ENCODE peak calls at places on chromosomes 4 and X, in four cellular contexts. E is fibroblast of mammary gland, M is HFF-Myc, A is SK-N-SH. O is an unnamed sample.

GRCh38 chr4:87851955-87852354 is 19.2 kb downstream of the MEPE start:
- DNase-seq in M (no peak), A (no peak), E (no peak), O (no peak)

GRCh38 chrX:77820328-77820727 is 34.3 kb upstream of the ATRX start:
- DNase-seq in M (no peak), A (no peak), E (peak; percentile 5), O (no peak)

GRCh38 chrX:13876652-13877051 is 59.8 kb upstream of the GPM6B start:
- DNase-seq in A (no peak), M (peak; percentile 21), E (peak; percentile 93), O (no peak)

GRCh38 chr4:130722370-130722769 is 1626.4 kb downstream of the C4orf33 start:
- DNase-seq in M (no peak), E (peak; percentile 7), A (no peak), O (no peak)

GRCh38 chrX:130173190-130173895 is 1.6 kb downstream of the RAB33A start:
- DNase-seq in E (peak; percentile 88), A (no peak), M (no peak), O (peak; percentile 75)

GRCh38 chr4:169195032-169195431 is 75.7 kb downstream of the SH3RF1 start:
- DNase-seq in M (no peak), A (no peak), E (no peak), O (no peak)

GRCh38 chrX:6262959-6263358 is 34.3 kb upstream of the NLGN4X start:
- DNase-seq in E (no peak), M (no peak), A (no peak), O (no peak)

GRCh38 chr4:5322321-5322720 is 271.0 kb downstream of the STK32B start:
- DNase-seq in E (no peak), A (no peak), M (no peak), O (no peak)

GRCh38 chrX:25544641-25545040 is 528.9 kb upstream of the ARX start:
- DNase-seq in M (no peak), E (peak; percentile 1), A (no peak), O (no peak)

GRCh38 chrX:44997282-44997813 is 124.4 kb downstream of the KDM6A start:
- DNase-seq in M (no peak), E (no peak), A (no peak), O (no peak)

GRCh38 chr4:47485047-47485692 is at the start of gene ATP10D:
- DNase-seq in M (peak; percentile 52), A (peak; percentile 89), E (peak; percentile 90), O (peak; percentile 98)

GRCh38 chr4:47483722-47484121 is 1.4 kb upstream of the ATP10D start:
- DNase-seq in E (no peak), M (no peak), A (no peak), O (no peak)

GRCh38 chr4:47478799-47479198 is 6.3 kb upstream of the ATP10D start:
- DNase-seq in M (no peak), A (no peak), E (no peak), O (no peak)

GRCh38 chr4:47484169-47484568 is 906 bp upstream of the ATP10D start:
- DNase-seq in A (no peak), M (no peak), E (no peak), O (no peak)

GRCh38 chr4:47482326-47482725 is 2.7 kb upstream of the ATP10D start:
- DNase-seq in M (no peak), E (peak; percentile 78), A (no peak), O (no peak)
- H3K4me3 ChIP-seq in M (no peak overlapping the region), E (no peak overlapping the region), A (no peak overlapping the region), O (no peak overlapping the region)

GRCh38 chr4:2587215-2587823 is 50.9 kb downstream of the FAM193A start:
- DNase-seq in A (no peak), E (peak; percentile 25), M (no peak), O (no peak)

GRCh38 chr4:2586502-2586901 is 50.1 kb downstream of the FAM193A start:
- DNase-seq in M (no peak), E (no peak), A (no peak), O (no peak)

GRCh38 chr4:2579910-2580309 is 43.5 kb downstream of the FAM193A start:
- DNase-seq in E (no peak), A (no peak), M (no peak), O (no peak)

GRCh38 chr4:2583517-2583916 is 47.1 kb downstream of the FAM193A start:
- DNase-seq in E (peak; percentile 48), M (no peak), A (no peak), O (no peak)

DNA sequence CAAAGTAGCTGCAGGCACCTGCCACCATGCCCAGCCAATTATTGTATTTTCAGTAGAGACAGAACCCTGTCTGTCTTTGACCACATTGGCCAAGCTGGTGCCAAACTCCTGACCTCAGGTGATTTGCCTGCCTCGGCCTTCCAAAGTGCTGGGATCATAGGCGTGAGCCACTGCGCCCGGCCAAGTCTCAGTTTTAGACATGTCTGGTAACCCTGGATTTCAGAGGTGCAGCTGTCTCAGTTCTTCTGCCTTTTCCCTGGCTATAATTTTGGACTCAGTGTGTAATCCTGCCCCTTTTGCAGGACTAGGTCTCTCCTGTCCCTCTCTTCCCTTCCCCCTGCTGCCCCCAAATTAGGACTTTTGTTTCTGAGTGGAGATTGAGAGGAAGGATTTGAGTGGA is 46.6 kb downstream of the FAM193A start:
- DNase-seq in M (no peak), E (no peak), A (no peak), O (no peak)
- H3K4me3 ChIP-seq in M (no peak overlapping the region), E (no peak overlapping the region), A (no peak overlapping the region), O (no peak overlapping the region)

GRCh38 chrX:140091276-140091886 is 126.1 kb upstream of the CXorf66 start:
- DNase-seq in E (no peak), M (no peak), A (peak; percentile 39), O (peak; percentile 79)

GRCh38 chrX:140088438-140088837 is 123.1 kb upstream of the CXorf66 start:
- DNase-seq in M (no peak), A (no peak), E (no peak), O (no peak)

GRCh38 chrX:140087865-140088264 is 122.5 kb upstream of the CXorf66 start:
- DNase-seq in M (no peak), A (no peak), E (no peak), O (no peak)

GRCh38 chrX:140092121-140092520 is 126.8 kb upstream of the CXorf66 start:
- DNase-seq in A (no peak), M (no peak), E (no peak), O (no peak)

DNA sequence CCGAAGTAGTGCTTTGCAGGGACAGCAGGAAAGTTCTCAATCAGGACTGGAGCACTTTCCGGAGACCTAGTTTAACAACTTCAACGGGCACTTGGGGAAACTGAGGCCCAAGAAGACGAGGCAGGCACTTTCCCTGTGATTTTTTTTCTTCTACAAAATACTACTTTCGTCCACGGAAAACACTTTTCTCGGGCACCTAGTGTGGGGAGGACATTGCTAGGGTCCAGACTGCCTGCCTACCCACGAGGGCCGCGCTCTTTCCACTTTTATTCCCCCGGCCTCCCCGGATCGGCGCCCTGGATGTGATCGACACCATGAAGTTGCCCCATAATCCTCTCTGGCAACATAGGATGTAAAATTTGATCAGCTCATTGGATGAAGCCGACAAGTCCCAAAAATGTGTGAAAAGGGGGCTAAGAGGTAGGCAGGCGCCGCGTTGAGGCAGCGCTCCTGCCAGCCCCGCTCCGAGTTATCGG is 125.5 kb upstream of the CXorf66 start:
- DNase-seq in M (no peak), A (no peak), E (no peak), O (no peak)
- H3K4me3 ChIP-seq in M (no peak overlapping the region), A (peak overlapping the region; percentile 23), E (peak overlapping the region; percentile 9), O (peak overlapping the region; percentile 65)

DNA sequence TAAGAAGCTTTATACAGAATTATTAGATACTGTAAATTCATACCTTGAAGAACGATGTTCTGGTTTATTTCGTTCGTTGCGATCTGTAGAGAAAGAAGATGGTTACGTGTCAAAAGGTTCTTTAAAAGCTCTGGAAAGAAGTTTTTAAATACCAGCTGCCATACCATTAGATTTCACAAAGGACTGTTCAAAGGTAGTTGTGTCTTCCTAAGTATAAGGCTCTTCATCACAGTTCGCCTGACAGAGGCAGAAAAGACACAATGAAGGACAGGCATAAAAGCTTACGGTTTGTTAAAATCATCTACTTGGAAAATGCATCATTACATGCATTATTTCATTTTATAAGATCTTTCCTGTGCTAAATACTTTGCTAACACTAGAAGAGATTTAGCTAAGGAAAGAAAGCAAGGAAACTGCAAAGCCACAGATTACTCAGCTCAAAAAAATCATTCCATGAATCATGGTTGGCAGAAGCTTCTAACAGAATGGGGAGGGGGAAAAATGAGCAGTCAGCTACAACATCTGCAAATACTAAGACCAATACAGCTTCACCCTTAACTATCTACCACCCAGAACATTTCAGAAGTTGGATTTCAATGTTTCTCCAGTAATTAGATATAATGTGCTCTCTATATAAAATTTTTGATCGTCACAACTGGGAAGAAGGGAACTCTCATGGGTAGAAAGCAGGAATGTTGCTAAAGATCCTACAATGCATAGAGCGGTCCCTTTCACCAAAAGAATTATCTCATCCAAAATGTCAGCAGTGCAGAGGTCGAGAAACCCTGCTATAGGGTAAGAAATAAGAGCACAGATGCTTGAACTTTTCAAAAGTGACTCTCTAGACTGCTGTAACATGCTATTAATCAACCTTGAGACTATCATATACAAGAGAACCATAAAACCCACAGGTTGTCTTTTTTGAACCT is 50.7 kb upstream of the PRSS48 start:
- DNase-seq in E (peak; percentile 91), M (peak; percentile 70), A (no peak), O (no peak)
- H3K4me3 ChIP-seq in E (peak overlapping the region; percentile 66), M (peak overlapping the region; percentile 51), A (peak overlapping the region; percentile 60), O (peak overlapping the region; percentile 78)

DNA sequence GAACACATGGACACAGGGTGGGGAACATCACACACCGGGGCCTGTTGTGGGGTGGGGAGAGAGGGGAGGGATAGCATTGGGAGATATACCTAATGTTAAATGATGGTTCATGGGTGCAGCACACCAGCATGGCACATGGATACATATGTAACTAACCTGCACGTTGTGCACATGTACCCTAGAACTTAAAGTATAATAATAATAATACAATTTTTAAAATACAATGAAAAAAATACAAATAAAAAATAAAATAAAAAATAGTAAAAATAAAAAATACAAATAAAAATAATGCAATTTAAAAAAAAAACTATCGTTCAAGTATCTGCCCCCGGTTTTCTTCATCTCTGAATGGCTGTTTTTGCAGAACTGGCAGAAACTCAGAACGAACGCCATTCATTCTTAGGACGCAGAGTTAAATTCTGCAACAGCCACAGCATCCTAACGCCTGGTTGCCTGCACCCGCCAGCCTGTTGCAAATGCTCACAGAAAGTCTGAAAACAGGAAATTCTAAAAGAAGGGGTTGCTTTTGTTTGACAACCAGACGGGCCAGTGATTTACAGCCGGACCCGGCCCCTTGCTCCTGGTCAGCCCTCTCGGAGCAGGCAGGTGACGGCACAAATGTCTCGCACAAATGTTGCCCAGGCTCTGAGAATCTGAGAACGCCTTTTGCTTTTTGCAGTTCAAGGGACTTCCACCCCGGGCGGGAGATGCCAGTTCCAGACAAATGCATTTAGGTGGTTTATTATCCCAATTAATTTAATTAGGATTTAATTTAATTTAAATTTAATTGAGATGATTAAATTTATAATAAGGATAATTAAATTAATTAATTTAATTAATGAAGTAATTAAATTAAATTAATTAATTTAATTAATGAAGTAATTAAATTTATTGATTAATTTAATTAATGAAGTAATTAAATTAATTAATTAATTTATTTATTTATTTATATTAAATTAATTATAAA is 47.8 kb downstream of the CRLF2 start:
- DNase-seq in E (no peak), M (no peak), A (peak; percentile 16), O (no peak)
- H3K4me3 ChIP-seq in E (no peak overlapping the region), M (no peak overlapping the region), A (no peak overlapping the region), O (no peak overlapping the region)

GRCh38 chrX:105701310-105702052 is 120.9 kb upstream of the NRK start:
- DNase-seq in M (no peak), E (peak; percentile 46), A (peak; percentile 0), O (no peak)
- H3K4me3 ChIP-seq in M (no peak overlapping the region), E (no peak overlapping the region), A (no peak overlapping the region), O (no peak overlapping the region)

DNA sequence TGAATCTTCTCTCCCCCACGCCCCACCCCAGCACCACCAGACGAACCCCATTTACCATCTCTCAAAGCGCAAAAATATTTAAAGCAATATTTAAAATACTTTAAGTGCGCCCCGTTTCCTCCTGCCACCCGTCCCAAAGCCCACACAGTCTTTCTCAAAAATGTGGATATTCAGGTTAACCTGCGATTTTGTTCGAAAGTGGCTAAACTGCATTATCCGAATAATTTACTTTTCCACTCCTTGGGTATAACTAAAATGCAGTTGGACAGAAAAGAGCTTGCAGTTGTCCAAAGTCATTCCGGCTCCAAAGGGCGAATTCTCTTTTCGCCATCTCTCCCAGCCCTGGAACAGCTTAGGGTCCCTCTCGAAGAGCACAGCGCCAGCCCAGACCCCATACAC is 662 bp downstream of the SMIM43 start:
- DNase-seq in M (no peak), E (no peak), A (no peak), O (no peak)
- H3K4me3 ChIP-seq in M (peak overlapping the region; percentile 55), E (peak overlapping the region; percentile 57), A (peak overlapping the region; percentile 61), O (no peak overlapping the region)

O was measured in aorta.